ENCODE peak calls at places on chromosomes 12 and 14, in six cellular contexts. L, P, N, C, B and E are unnamed samples.

GRCh38 chr12:6465467-6466183 is 4.9 kb downstream of the VAMP1 start:
- DNase-seq in B (no peak), C (peak), P (peak), N (peak), L (no peak), E (no peak)

GRCh38 chr12:49974677-49975369 is 2.1 kb downstream of the AQP6 start:
- DNase-seq in L (no peak), N (no peak), B (no peak), P (no peak), C (no peak), E (no peak)

GRCh38 chr14:104805326-104805678 is 4.4 kb downstream of the ZBTB42 start:
- DNase-seq in L (no peak), P (no peak), C (peak), N (peak), B (no peak), E (no peak)

GRCh38 chr12:123832052-123832451 is 70.0 kb downstream of the DNAH10 start:
- DNase-seq in P (no peak), L (no peak), C (no peak), B (no peak), N (no peak), E (no peak)

GRCh38 chr12:79848321-79848720 is 86.6 kb downstream of the PPP1R12A start:
- DNase-seq in C (no peak), P (no peak), N (peak), B (no peak), L (no peak), E (no peak)

GRCh38 chr12:26846419-26846818 is 13.4 kb upstream of the ITPR2 start:
- DNase-seq in P (no peak), L (no peak), C (no peak), B (no peak), N (no peak), E (peak)

GRCh38 chr12:53064613-53065415 is 14.4 kb downstream of the SPRYD3 start:
- DNase-seq in P (no peak), C (no peak), L (no peak), B (no peak), N (no peak), E (no peak)

GRCh38 chr14:104536942-104537612 is 42.5 kb upstream of the C14orf180 start:
- DNase-seq in N (peak), B (no peak), C (peak), P (no peak), L (no peak), E (no peak)

GRCh38 chr12:121673013-121673441 is 3.6 kb upstream of the MORN3 start:
- DNase-seq in B (no peak), C (no peak), L (no peak), P (no peak), N (no peak), E (no peak)

GRCh38 chr12:32918890-32919791 is 22.6 kb upstream of the PKP2 start:
- DNase-seq in C (peak), B (no peak), L (no peak), P (peak), N (peak), E (peak)

GRCh38 chr14:68124885-68125731 is 305.5 kb downstream of the RAD51B start:
- DNase-seq in C (peak), P (no peak), L (no peak), B (no peak), N (peak), E (no peak)

GRCh38 chr12:70180140-70180539 is 63.1 kb upstream of the CNOT2 start:
- DNase-seq in B (no peak), N (no peak), L (no peak), C (no peak), P (no peak), E (no peak)

GRCh38 chr14:100120522-100121269 is 38.7 kb downstream of the DEGS2 start:
- DNase-seq in N (no peak), L (no peak), C (no peak), P (no peak), B (no peak), E (no peak)